ENCODE peak calls at places on chromosomes 5 and 9, in nine cellular contexts. One of them, this sample, is unnamed.

GRCh38 chr9:121023064-121023463 is 27.0 kb downstream of the C5 start:
- DNase-seq in AG04450: no peak
- DNase-seq in substantia nigra: no peak
- DNase-seq in fibroblast of pulmonary artery: peak
- DNase-seq in NCI-H2171 treated with DMSO at 0.1 percent for 48 hours: no peak
- DNase-seq in activated CD8-positive, alpha-beta memory T cell treated with anti-CD3 and anti-CD28 coated beads for 48 hours: no peak
- DNase-seq in RWPE1: peak
- DNase-seq in nephron progenitor cell: no peak
- DNase-seq in activated T-helper 1 cell treated with Interleukin-2 at 50 U/mL for 16 hours: no peak
- DNase-seq in this sample: no peak

GRCh38 chr9:124270504-124271335 is 13.0 kb downstream of the NEK6 start:
- DNase-seq in AG04450: no peak
- DNase-seq in substantia nigra: no peak
- DNase-seq in fibroblast of pulmonary artery: peak
- DNase-seq in NCI-H2171 treated with DMSO at 0.1 percent for 48 hours: peak
- DNase-seq in activated CD8-positive, alpha-beta memory T cell treated with anti-CD3 and anti-CD28 coated beads for 48 hours: no peak
- DNase-seq in RWPE1: no peak
- DNase-seq in nephron progenitor cell: no peak
- DNase-seq in activated T-helper 1 cell treated with Interleukin-2 at 50 U/mL for 16 hours: no peak
- DNase-seq in this sample: peak

GRCh38 chr5:112381521-112381920 is 37.6 kb downstream of the EPB41L4A start:
- DNase-seq in AG04450: no peak
- DNase-seq in substantia nigra: no peak
- DNase-seq in fibroblast of pulmonary artery: no peak
- DNase-seq in NCI-H2171 treated with DMSO at 0.1 percent for 48 hours: no peak
- DNase-seq in activated CD8-positive, alpha-beta memory T cell treated with anti-CD3 and anti-CD28 coated beads for 48 hours: no peak
- DNase-seq in RWPE1: no peak
- DNase-seq in nephron progenitor cell: no peak
- DNase-seq in activated T-helper 1 cell treated with Interleukin-2 at 50 U/mL for 16 hours: no peak
- DNase-seq in this sample: no peak

GRCh38 chr5:142639455-142639854 is 46.4 kb downstream of the FGF1 start:
- DNase-seq in AG04450: no peak
- DNase-seq in substantia nigra: no peak
- DNase-seq in fibroblast of pulmonary artery: no peak
- DNase-seq in NCI-H2171 treated with DMSO at 0.1 percent for 48 hours: no peak
- DNase-seq in activated CD8-positive, alpha-beta memory T cell treated with anti-CD3 and anti-CD28 coated beads for 48 hours: no peak
- DNase-seq in RWPE1: no peak
- DNase-seq in nephron progenitor cell: no peak
- DNase-seq in activated T-helper 1 cell treated with Interleukin-2 at 50 U/mL for 16 hours: no peak
- DNase-seq in this sample: no peak

GRCh38 chr9:95049761-95050160 is 267.7 kb downstream of the FANCC start:
- DNase-seq in AG04450: no peak
- DNase-seq in substantia nigra: no peak
- DNase-seq in fibroblast of pulmonary artery: no peak
- DNase-seq in NCI-H2171 treated with DMSO at 0.1 percent for 48 hours: no peak
- DNase-seq in activated CD8-positive, alpha-beta memory T cell treated with anti-CD3 and anti-CD28 coated beads for 48 hours: no peak
- DNase-seq in RWPE1: peak
- DNase-seq in nephron progenitor cell: no peak
- DNase-seq in activated T-helper 1 cell treated with Interleukin-2 at 50 U/mL for 16 hours: no peak
- DNase-seq in this sample: no peak

GRCh38 chr5:16880547-16880946 is 55.5 kb downstream of the MYO10 start:
- DNase-seq in AG04450: no peak
- DNase-seq in substantia nigra: no peak
- DNase-seq in fibroblast of pulmonary artery: no peak
- DNase-seq in NCI-H2171 treated with DMSO at 0.1 percent for 48 hours: no peak
- DNase-seq in activated CD8-positive, alpha-beta memory T cell treated with anti-CD3 and anti-CD28 coated beads for 48 hours: no peak
- DNase-seq in RWPE1: no peak
- DNase-seq in nephron progenitor cell: no peak
- DNase-seq in activated T-helper 1 cell treated with Interleukin-2 at 50 U/mL for 16 hours: no peak
- DNase-seq in this sample: no peak

GRCh38 chr9:124291801-124292396 is 34.1 kb downstream of the NEK6 start:
- DNase-seq in AG04450: no peak
- DNase-seq in substantia nigra: no peak
- DNase-seq in fibroblast of pulmonary artery: no peak
- DNase-seq in NCI-H2171 treated with DMSO at 0.1 percent for 48 hours: no peak
- DNase-seq in activated CD8-positive, alpha-beta memory T cell treated with anti-CD3 and anti-CD28 coated beads for 48 hours: peak
- DNase-seq in RWPE1: no peak
- DNase-seq in nephron progenitor cell: no peak
- DNase-seq in activated T-helper 1 cell treated with Interleukin-2 at 50 U/mL for 16 hours: no peak
- DNase-seq in this sample: no peak

GRCh38 chr9:114551750-114552685 is 35.6 kb upstream of the ATP6V1G1 start:
- DNase-seq in AG04450: peak
- DNase-seq in substantia nigra: no peak
- DNase-seq in fibroblast of pulmonary artery: peak
- DNase-seq in NCI-H2171 treated with DMSO at 0.1 percent for 48 hours: no peak
- DNase-seq in activated CD8-positive, alpha-beta memory T cell treated with anti-CD3 and anti-CD28 coated beads for 48 hours: no peak
- DNase-seq in RWPE1: peak
- DNase-seq in nephron progenitor cell: peak
- DNase-seq in activated T-helper 1 cell treated with Interleukin-2 at 50 U/mL for 16 hours: no peak
- DNase-seq in this sample: no peak

GRCh38 chr5:83265318-83265717 is 188.0 kb downstream of the XRCC4 start:
- DNase-seq in AG04450: no peak
- DNase-seq in substantia nigra: no peak
- DNase-seq in fibroblast of pulmonary artery: peak
- DNase-seq in NCI-H2171 treated with DMSO at 0.1 percent for 48 hours: no peak
- DNase-seq in activated CD8-positive, alpha-beta memory T cell treated with anti-CD3 and anti-CD28 coated beads for 48 hours: no peak
- DNase-seq in RWPE1: peak
- DNase-seq in nephron progenitor cell: no peak
- DNase-seq in activated T-helper 1 cell treated with Interleukin-2 at 50 U/mL for 16 hours: no peak
- DNase-seq in this sample: no peak

GRCh38 chr5:171271798-171272197 is 37.2 kb upstream of the TLX3 start:
- DNase-seq in AG04450: no peak
- DNase-seq in substantia nigra: no peak
- DNase-seq in fibroblast of pulmonary artery: no peak
- DNase-seq in NCI-H2171 treated with DMSO at 0.1 percent for 48 hours: no peak
- DNase-seq in activated CD8-positive, alpha-beta memory T cell treated with anti-CD3 and anti-CD28 coated beads for 48 hours: no peak
- DNase-seq in RWPE1: no peak
- DNase-seq in nephron progenitor cell: no peak
- DNase-seq in activated T-helper 1 cell treated with Interleukin-2 at 50 U/mL for 16 hours: no peak
- DNase-seq in this sample: no peak

GRCh38 chr9:138066049-138066448 is 188.5 kb downstream of the CACNA1B start:
- DNase-seq in AG04450: no peak
- DNase-seq in substantia nigra: no peak
- DNase-seq in fibroblast of pulmonary artery: no peak
- DNase-seq in NCI-H2171 treated with DMSO at 0.1 percent for 48 hours: no peak
- DNase-seq in activated CD8-positive, alpha-beta memory T cell treated with anti-CD3 and anti-CD28 coated beads for 48 hours: no peak
- DNase-seq in RWPE1: no peak
- DNase-seq in nephron progenitor cell: no peak
- DNase-seq in activated T-helper 1 cell treated with Interleukin-2 at 50 U/mL for 16 hours: no peak
- DNase-seq in this sample: no peak

GRCh38 chr9:19411316-19411715 is 2.5 kb downstream of the ACER2 start:
- DNase-seq in AG04450: peak
- DNase-seq in substantia nigra: no peak
- DNase-seq in fibroblast of pulmonary artery: peak
- DNase-seq in NCI-H2171 treated with DMSO at 0.1 percent for 48 hours: no peak
- DNase-seq in activated CD8-positive, alpha-beta memory T cell treated with anti-CD3 and anti-CD28 coated beads for 48 hours: no peak
- DNase-seq in RWPE1: no peak
- DNase-seq in nephron progenitor cell: no peak
- DNase-seq in activated T-helper 1 cell treated with Interleukin-2 at 50 U/mL for 16 hours: no peak
- DNase-seq in this sample: no peak

GRCh38 chr9:134181648-134182034 is 17.3 kb upstream of the RNU6ATAC start:
- DNase-seq in AG04450: no peak
- DNase-seq in substantia nigra: no peak
- DNase-seq in fibroblast of pulmonary artery: no peak
- DNase-seq in NCI-H2171 treated with DMSO at 0.1 percent for 48 hours: no peak
- DNase-seq in activated CD8-positive, alpha-beta memory T cell treated with anti-CD3 and anti-CD28 coated beads for 48 hours: no peak
- DNase-seq in RWPE1: no peak
- DNase-seq in nephron progenitor cell: no peak
- DNase-seq in activated T-helper 1 cell treated with Interleukin-2 at 50 U/mL for 16 hours: no peak
- DNase-seq in this sample: peak

GRCh38 chr9:4382722-4383317 is 83.0 kb upstream of the GLIS3 start:
- DNase-seq in AG04450: no peak
- DNase-seq in substantia nigra: no peak
- DNase-seq in fibroblast of pulmonary artery: peak
- DNase-seq in NCI-H2171 treated with DMSO at 0.1 percent for 48 hours: peak
- DNase-seq in activated CD8-positive, alpha-beta memory T cell treated with anti-CD3 and anti-CD28 coated beads for 48 hours: no peak
- DNase-seq in RWPE1: peak
- DNase-seq in nephron progenitor cell: no peak
- DNase-seq in activated T-helper 1 cell treated with Interleukin-2 at 50 U/mL for 16 hours: no peak
- DNase-seq in this sample: no peak

GRCh38 chr5:140549237-140550144 is 2.0 kb downstream of the EIF4EBP3 start:
- DNase-seq in AG04450: no peak
- DNase-seq in substantia nigra: no peak
- DNase-seq in fibroblast of pulmonary artery: peak
- DNase-seq in NCI-H2171 treated with DMSO at 0.1 percent for 48 hours: no peak
- DNase-seq in activated CD8-positive, alpha-beta memory T cell treated with anti-CD3 and anti-CD28 coated beads for 48 hours: no peak
- DNase-seq in RWPE1: peak
- DNase-seq in nephron progenitor cell: no peak
- DNase-seq in activated T-helper 1 cell treated with Interleukin-2 at 50 U/mL for 16 hours: no peak
- DNase-seq in this sample: peak

GRCh38 chr5:179308563-179309382 is 36.5 kb downstream of the ADAMTS2 start:
- DNase-seq in AG04450: no peak
- DNase-seq in substantia nigra: no peak
- DNase-seq in fibroblast of pulmonary artery: no peak
- DNase-seq in NCI-H2171 treated with DMSO at 0.1 percent for 48 hours: no peak
- DNase-seq in activated CD8-positive, alpha-beta memory T cell treated with anti-CD3 and anti-CD28 coated beads for 48 hours: no peak
- DNase-seq in RWPE1: no peak
- DNase-seq in nephron progenitor cell: no peak
- DNase-seq in activated T-helper 1 cell treated with Interleukin-2 at 50 U/mL for 16 hours: no peak
- DNase-seq in this sample: peak

This sample was measured in right lobe of liver.